ENCODE peak calls at places on chromosomes 5 and 9, in ten cellular contexts. Y, J, S, G, H, C, M, U, B and T are unnamed samples.

GRCh38 chr9:70765935-70766334 is 351.5 kb upstream of the KLF9 start:
- DNase-seq in U (no peak), J (no peak), H (no peak), C (no peak), B (no peak), Y (no peak), S (no peak), M (no peak), G (no peak), T (no peak)

GRCh38 chr5:54905942-54906537 is 79.4 kb downstream of the ESM1 start:
- DNase-seq in B (no peak), M (no peak), H (peak), S (peak), G (peak), J (peak), Y (peak), C (peak), U (peak), T (no peak)

GRCh38 chr5:111392181-111392580 is 120.2 kb downstream of the STARD4 start:
- DNase-seq in C (no peak), H (no peak), B (no peak), G (no peak), J (no peak), Y (no peak), M (no peak), S (no peak), U (no peak), T (no peak)

GRCh38 chr9:25691786-25692185 is 13.5 kb upstream of the TUSC1 start:
- DNase-seq in G (no peak), C (no peak), M (no peak), B (no peak), H (no peak), Y (no peak), S (no peak), U (no peak), J (no peak), T (no peak)

GRCh38 chr5:142938201-142938600 is 168.0 kb downstream of the ARHGAP26 start:
- DNase-seq in Y (no peak), C (no peak), U (no peak), B (no peak), J (no peak), G (no peak), S (no peak), H (no peak), M (no peak), T (no peak)

GRCh38 chr5:125045647-125046046 is 299.2 kb upstream of the ZNF608 start:
- DNase-seq in G (no peak), C (no peak), U (no peak), J (peak), H (no peak), S (no peak), B (no peak), Y (no peak), M (no peak), T (no peak)

GRCh38 chr5:80068775-80069174 is 33.6 kb downstream of the THBS4 start:
- DNase-seq in M (no peak), G (no peak), Y (no peak), J (no peak), U (no peak), C (no peak), B (no peak), H (no peak), S (no peak), T (no peak)

GRCh38 chr9:108654566-108654965 is 201.2 kb downstream of the ACTL7B start:
- DNase-seq in G (no peak), M (no peak), S (no peak), U (no peak), H (no peak), B (no peak), C (no peak), J (no peak), Y (no peak), T (no peak)

GRCh38 chr9:137252555-137253506 is 1.7 kb downstream of the STPG3 start:
- DNase-seq in U (no peak), H (no peak), J (no peak), M (no peak), S (no peak), Y (no peak), G (no peak), B (no peak), C (no peak), T (no peak)

GRCh38 chr9:83068414-83068813 is 5.5 kb upstream of the RASEF start:
- DNase-seq in C (no peak), S (no peak), H (no peak), J (no peak), U (no peak), B (no peak), M (no peak), Y (no peak), G (no peak), T (no peak)

GRCh38 chr5:57448287-57448686 is 34.3 kb downstream of the ACTBL2 start:
- DNase-seq in U (no peak), J (no peak), B (no peak), S (no peak), Y (no peak), H (no peak), M (no peak), C (no peak), G (no peak), T (no peak)

GRCh38 chr5:119913425-119913824 is 284.1 kb downstream of the FAM170A start:
- DNase-seq in S (no peak), H (no peak), C (no peak), M (no peak), G (no peak), J (no peak), B (no peak), Y (no peak), U (no peak), T (no peak)

GRCh38 chr5:8254674-8255073 is 385.7 kb downstream of the MTRR start:
- DNase-seq in M (no peak), S (no peak), C (no peak), U (no peak), H (no peak), J (no peak), G (no peak), B (no peak), Y (no peak), T (no peak)

GRCh38 chr5:172007795-172008465 is 1.5 kb upstream of the FBXW11 start:
- DNase-seq in B (no peak), H (no peak), M (no peak), C (peak), S (no peak), G (no peak), U (no peak), J (no peak), Y (no peak), T (no peak)

GRCh38 chr9:6567140-6567591 is 78.4 kb downstream of the GLDC start:
- DNase-seq in M (no peak), H (no peak), Y (no peak), S (no peak), B (no peak), C (peak), G (no peak), U (no peak), J (peak), T (no peak)

GRCh38 chr5:107563957-107564544 is 106.7 kb downstream of the EFNA5 start:
- DNase-seq in U (no peak), Y (no peak), B (no peak), H (no peak), C (no peak), S (no peak), J (no peak), G (no peak), M (no peak), T (no peak)

GRCh38 chr5:31029925-31030324 is 163.6 kb upstream of the CDH6 start:
- DNase-seq in M (no peak), B (no peak), G (no peak), J (peak), U (no peak), C (no peak), Y (no peak), S (no peak), H (no peak), T (no peak)

GRCh38 chr5:132254321-132254977 is 3.0 kb upstream of the PDLIM4 start:
- DNase-seq in H (no peak), S (peak), B (no peak), J (no peak), G (no peak), M (no peak), U (peak), Y (peak), C (no peak), T (no peak)

GRCh38 chr5:97545856-97546570 is 363.0 kb upstream of the RIOK2 start:
- DNase-seq in H (no peak), Y (no peak), B (no peak), C (no peak), J (no peak), S (no peak), U (no peak), G (no peak), M (no peak), T (no peak)